ENCODE peak calls at places on chromosomes 6 and 20, in ten cellular contexts. One of them, this sample, is unnamed.

GRCh38 chr6:38512211-38512610 is 127.5 kb downstream of the BTBD9 start:
- DNase-seq in EL: no peak
- DNase-seq in AG10803: peak
- DNase-seq in stimulated activated CD8-positive, alpha-beta memory T cell treated with anti-CD3 and anti-CD28 coated beads, Interleukin-7, amount 100 ng/mL, for 48 hours: no peak
- DNase-seq in left ventricle myocardium inferior: no peak
- DNase-seq in transverse colon: no peak
- DNase-seq in psoas muscle: no peak
- DNase-seq in GM23248: peak
- DNase-seq in GM19239: no peak
- DNase-seq in PC-9: no peak
- DNase-seq in this sample: peak

GRCh38 chr6:108518714-108519576 is 41.8 kb upstream of the FOXO3 start:
- DNase-seq in psoas muscle: no peak
- DNase-seq in left ventricle myocardium inferior: no peak
- DNase-seq in PC-9: no peak
- DNase-seq in AG10803: peak
- DNase-seq in GM23248: peak
- DNase-seq in stimulated activated CD8-positive, alpha-beta memory T cell treated with anti-CD3 and anti-CD28 coated beads, Interleukin-7, amount 100 ng/mL, for 48 hours: no peak
- DNase-seq in transverse colon: no peak
- DNase-seq in GM19239: no peak
- DNase-seq in EL: peak
- DNase-seq in this sample: peak

GRCh38 chr20:44187054-44187762 is at the start of gene JPH2:
- DNase-seq in psoas muscle: peak
- DNase-seq in left ventricle myocardium inferior: peak
- DNase-seq in AG10803: peak
- DNase-seq in EL: peak
- DNase-seq in GM23248: peak
- DNase-seq in GM19239: no peak
- DNase-seq in stimulated activated CD8-positive, alpha-beta memory T cell treated with anti-CD3 and anti-CD28 coated beads, Interleukin-7, amount 100 ng/mL, for 48 hours: no peak
- DNase-seq in transverse colon: peak
- DNase-seq in PC-9: peak
- DNase-seq in this sample: peak

GRCh38 chr20:26209171-26209941 is 512.7 kb upstream of the ZNF337 start:
- DNase-seq in psoas muscle: peak
- DNase-seq in GM19239: no peak
- DNase-seq in stimulated activated CD8-positive, alpha-beta memory T cell treated with anti-CD3 and anti-CD28 coated beads, Interleukin-7, amount 100 ng/mL, for 48 hours: no peak
- DNase-seq in EL: no peak
- DNase-seq in transverse colon: no peak
- DNase-seq in left ventricle myocardium inferior: no peak
- DNase-seq in AG10803: peak
- DNase-seq in GM23248: peak
- DNase-seq in PC-9: no peak
- DNase-seq in this sample: no peak

GRCh38 chr6:157753291-157753690 is 69.8 kb upstream of the SNX9 start:
- DNase-seq in GM19239: no peak
- DNase-seq in transverse colon: no peak
- DNase-seq in psoas muscle: no peak
- DNase-seq in PC-9: peak
- DNase-seq in EL: peak
- DNase-seq in AG10803: peak
- DNase-seq in GM23248: peak
- DNase-seq in left ventricle myocardium inferior: no peak
- DNase-seq in stimulated activated CD8-positive, alpha-beta memory T cell treated with anti-CD3 and anti-CD28 coated beads, Interleukin-7, amount 100 ng/mL, for 48 hours: no peak
- DNase-seq in this sample: no peak

GRCh38 chr6:34897708-34898107 is 8.7 kb downstream of the ANKS1A start:
- DNase-seq in transverse colon: no peak
- DNase-seq in PC-9: no peak
- DNase-seq in GM19239: no peak
- DNase-seq in stimulated activated CD8-positive, alpha-beta memory T cell treated with anti-CD3 and anti-CD28 coated beads, Interleukin-7, amount 100 ng/mL, for 48 hours: no peak
- DNase-seq in left ventricle myocardium inferior: no peak
- DNase-seq in EL: no peak
- DNase-seq in GM23248: no peak
- DNase-seq in AG10803: no peak
- DNase-seq in psoas muscle: no peak
- DNase-seq in this sample: no peak

GRCh38 chr6:161407581-161407980 is 133.7 kb upstream of the AGPAT4 start:
- DNase-seq in EL: peak
- DNase-seq in left ventricle myocardium inferior: no peak
- DNase-seq in PC-9: no peak
- DNase-seq in GM23248: peak
- DNase-seq in AG10803: peak
- DNase-seq in transverse colon: no peak
- DNase-seq in psoas muscle: no peak
- DNase-seq in stimulated activated CD8-positive, alpha-beta memory T cell treated with anti-CD3 and anti-CD28 coated beads, Interleukin-7, amount 100 ng/mL, for 48 hours: no peak
- DNase-seq in GM19239: no peak
- DNase-seq in this sample: peak

GRCh38 chr6:129701721-129702455 is 8.1 kb downstream of the ARHGAP18 start:
- DNase-seq in stimulated activated CD8-positive, alpha-beta memory T cell treated with anti-CD3 and anti-CD28 coated beads, Interleukin-7, amount 100 ng/mL, for 48 hours: no peak
- DNase-seq in GM19239: no peak
- DNase-seq in psoas muscle: no peak
- DNase-seq in EL: peak
- DNase-seq in AG10803: peak
- DNase-seq in left ventricle myocardium inferior: no peak
- DNase-seq in transverse colon: no peak
- DNase-seq in PC-9: peak
- DNase-seq in GM23248: peak
- DNase-seq in this sample: peak

GRCh38 chr20:21523398-21523868 is 9.6 kb upstream of the NKX2-2 start:
- DNase-seq in stimulated activated CD8-positive, alpha-beta memory T cell treated with anti-CD3 and anti-CD28 coated beads, Interleukin-7, amount 100 ng/mL, for 48 hours: no peak
- DNase-seq in GM23248: no peak
- DNase-seq in PC-9: no peak
- DNase-seq in psoas muscle: no peak
- DNase-seq in left ventricle myocardium inferior: no peak
- DNase-seq in transverse colon: no peak
- DNase-seq in GM19239: peak
- DNase-seq in AG10803: no peak
- DNase-seq in EL: no peak
- DNase-seq in this sample: no peak

GRCh38 chr6:138286698-138287097 is 68.4 kb upstream of the PBOV1 start:
- DNase-seq in psoas muscle: no peak
- DNase-seq in transverse colon: no peak
- DNase-seq in stimulated activated CD8-positive, alpha-beta memory T cell treated with anti-CD3 and anti-CD28 coated beads, Interleukin-7, amount 100 ng/mL, for 48 hours: no peak
- DNase-seq in GM23248: no peak
- DNase-seq in EL: no peak
- DNase-seq in left ventricle myocardium inferior: no peak
- DNase-seq in AG10803: no peak
- DNase-seq in PC-9: no peak
- DNase-seq in GM19239: no peak
- DNase-seq in this sample: no peak

GRCh38 chr6:119671105-119671504 is 321.5 kb upstream of the MAN1A1 start:
- DNase-seq in EL: no peak
- DNase-seq in transverse colon: no peak
- DNase-seq in GM19239: no peak
- DNase-seq in stimulated activated CD8-positive, alpha-beta memory T cell treated with anti-CD3 and anti-CD28 coated beads, Interleukin-7, amount 100 ng/mL, for 48 hours: no peak
- DNase-seq in left ventricle myocardium inferior: no peak
- DNase-seq in GM23248: no peak
- DNase-seq in AG10803: no peak
- DNase-seq in psoas muscle: no peak
- DNase-seq in PC-9: no peak
- DNase-seq in this sample: no peak

GRCh38 chr6:19472168-19472567 is 365.0 kb upstream of the ID4 start:
- DNase-seq in transverse colon: no peak
- DNase-seq in GM23248: peak
- DNase-seq in left ventricle myocardium inferior: no peak
- DNase-seq in PC-9: peak
- DNase-seq in GM19239: no peak
- DNase-seq in stimulated activated CD8-positive, alpha-beta memory T cell treated with anti-CD3 and anti-CD28 coated beads, Interleukin-7, amount 100 ng/mL, for 48 hours: no peak
- DNase-seq in AG10803: peak
- DNase-seq in EL: peak
- DNase-seq in psoas muscle: no peak
- DNase-seq in this sample: peak

GRCh38 chr6:154602296-154602695 is 91.8 kb upstream of the CNKSR3 start:
- DNase-seq in EL: no peak
- DNase-seq in GM23248: no peak
- DNase-seq in stimulated activated CD8-positive, alpha-beta memory T cell treated with anti-CD3 and anti-CD28 coated beads, Interleukin-7, amount 100 ng/mL, for 48 hours: no peak
- DNase-seq in GM19239: no peak
- DNase-seq in PC-9: no peak
- DNase-seq in left ventricle myocardium inferior: no peak
- DNase-seq in psoas muscle: no peak
- DNase-seq in AG10803: no peak
- DNase-seq in transverse colon: no peak
- DNase-seq in this sample: no peak

GRCh38 chr6:1766663-1767062 is 156.9 kb downstream of the FOXC1 start:
- DNase-seq in GM23248: peak
- DNase-seq in EL: peak
- DNase-seq in left ventricle myocardium inferior: peak
- DNase-seq in stimulated activated CD8-positive, alpha-beta memory T cell treated with anti-CD3 and anti-CD28 coated beads, Interleukin-7, amount 100 ng/mL, for 48 hours: no peak
- DNase-seq in psoas muscle: no peak
- DNase-seq in GM19239: no peak
- DNase-seq in AG10803: no peak
- DNase-seq in transverse colon: no peak
- DNase-seq in PC-9: no peak
- DNase-seq in this sample: peak

GRCh38 chr20:30630761-30631160 is 626.7 kb upstream of the DEFB115 start:
- DNase-seq in PC-9: no peak
- DNase-seq in AG10803: no peak
- DNase-seq in left ventricle myocardium inferior: no peak
- DNase-seq in psoas muscle: no peak
- DNase-seq in GM23248: no peak
- DNase-seq in stimulated activated CD8-positive, alpha-beta memory T cell treated with anti-CD3 and anti-CD28 coated beads, Interleukin-7, amount 100 ng/mL, for 48 hours: no peak
- DNase-seq in GM19239: no peak
- DNase-seq in EL: no peak
- DNase-seq in transverse colon: no peak
- DNase-seq in this sample: no peak

GRCh38 chr6:113476937-113477839 is 380.0 kb upstream of the MARCKS start:
- DNase-seq in stimulated activated CD8-positive, alpha-beta memory T cell treated with anti-CD3 and anti-CD28 coated beads, Interleukin-7, amount 100 ng/mL, for 48 hours: no peak
- DNase-seq in GM23248: peak
- DNase-seq in EL: peak
- DNase-seq in AG10803: peak
- DNase-seq in left ventricle myocardium inferior: no peak
- DNase-seq in PC-9: no peak
- DNase-seq in transverse colon: no peak
- DNase-seq in GM19239: no peak
- DNase-seq in psoas muscle: no peak
- DNase-seq in this sample: peak

GRCh38 chr6:96760153-96760687 is 77.1 kb downstream of the GPR63 start:
- DNase-seq in GM23248: no peak
- DNase-seq in EL: no peak
- DNase-seq in AG10803: no peak
- DNase-seq in PC-9: no peak
- DNase-seq in transverse colon: no peak
- DNase-seq in GM19239: no peak
- DNase-seq in left ventricle myocardium inferior: no peak
- DNase-seq in psoas muscle: no peak
- DNase-seq in stimulated activated CD8-positive, alpha-beta memory T cell treated with anti-CD3 and anti-CD28 coated beads, Interleukin-7, amount 100 ng/mL, for 48 hours: no peak
- DNase-seq in this sample: no peak

GRCh38 chr20:48827880-48828733 is at the start of gene PREX1:
- DNase-seq in EL: peak
- DNase-seq in GM19239: peak
- DNase-seq in GM23248: peak
- DNase-seq in psoas muscle: peak
- DNase-seq in transverse colon: peak
- DNase-seq in stimulated activated CD8-positive, alpha-beta memory T cell treated with anti-CD3 and anti-CD28 coated beads, Interleukin-7, amount 100 ng/mL, for 48 hours: peak
- DNase-seq in PC-9: no peak
- DNase-seq in AG10803: peak
- DNase-seq in left ventricle myocardium inferior: peak
- DNase-seq in this sample: peak

GRCh38 chr6:31614075-31614619 is 887 bp upstream of the AIF1 start:
- DNase-seq in GM23248: no peak
- DNase-seq in psoas muscle: no peak
- DNase-seq in PC-9: no peak
- DNase-seq in left ventricle myocardium inferior: no peak
- DNase-seq in stimulated activated CD8-positive, alpha-beta memory T cell treated with anti-CD3 and anti-CD28 coated beads, Interleukin-7, amount 100 ng/mL, for 48 hours: no peak
- DNase-seq in transverse colon: no peak
- DNase-seq in AG10803: no peak
- DNase-seq in EL: no peak
- DNase-seq in GM19239: no peak
- DNase-seq in this sample: no peak

GRCh38 chr6:9789201-9789600 is 625.7 kb downstream of the TFAP2A start:
- DNase-seq in stimulated activated CD8-positive, alpha-beta memory T cell treated with anti-CD3 and anti-CD28 coated beads, Interleukin-7, amount 100 ng/mL, for 48 hours: no peak
- DNase-seq in PC-9: no peak
- DNase-seq in transverse colon: no peak
- DNase-seq in AG10803: peak
- DNase-seq in psoas muscle: no peak
- DNase-seq in EL: peak
- DNase-seq in GM19239: no peak
- DNase-seq in GM23248: peak
- DNase-seq in left ventricle myocardium inferior: no peak
- DNase-seq in this sample: no peak

GRCh38 chr6:41771058-41771983 is 8.4 kb downstream of the FRS3 start:
- DNase-seq in GM19239: no peak
- DNase-seq in AG10803: no peak
- DNase-seq in GM23248: no peak
- DNase-seq in transverse colon: no peak
- DNase-seq in psoas muscle: no peak
- DNase-seq in EL: no peak
- DNase-seq in left ventricle myocardium inferior: no peak
- DNase-seq in PC-9: no peak
- DNase-seq in stimulated activated CD8-positive, alpha-beta memory T cell treated with anti-CD3 and anti-CD28 coated beads, Interleukin-7, amount 100 ng/mL, for 48 hours: no peak
- DNase-seq in this sample: no peak

GRCh38 chr6:11414564-11414963 is 123.0 kb upstream of the TMEM170B start:
- DNase-seq in GM23248: no peak
- DNase-seq in PC-9: peak
- DNase-seq in transverse colon: no peak
- DNase-seq in EL: no peak
- DNase-seq in AG10803: no peak
- DNase-seq in stimulated activated CD8-positive, alpha-beta memory T cell treated with anti-CD3 and anti-CD28 coated beads, Interleukin-7, amount 100 ng/mL, for 48 hours: no peak
- DNase-seq in GM19239: no peak
- DNase-seq in left ventricle myocardium inferior: no peak
- DNase-seq in psoas muscle: no peak
- DNase-seq in this sample: no peak

GRCh38 chr6:112311950-112312547 is 35.1 kb upstream of the RFPL4B start:
- DNase-seq in AG10803: peak
- DNase-seq in GM23248: peak
- DNase-seq in transverse colon: no peak
- DNase-seq in stimulated activated CD8-positive, alpha-beta memory T cell treated with anti-CD3 and anti-CD28 coated beads, Interleukin-7, amount 100 ng/mL, for 48 hours: no peak
- DNase-seq in GM19239: peak
- DNase-seq in left ventricle myocardium inferior: no peak
- DNase-seq in psoas muscle: no peak
- DNase-seq in PC-9: peak
- DNase-seq in EL: peak
- DNase-seq in this sample: peak

GRCh38 chr6:34098045-34098936 is 47.6 kb downstream of the GRM4 start:
- DNase-seq in EL: no peak
- DNase-seq in left ventricle myocardium inferior: no peak
- DNase-seq in PC-9: no peak
- DNase-seq in transverse colon: no peak
- DNase-seq in AG10803: no peak
- DNase-seq in stimulated activated CD8-positive, alpha-beta memory T cell treated with anti-CD3 and anti-CD28 coated beads, Interleukin-7, amount 100 ng/mL, for 48 hours: no peak
- DNase-seq in GM19239: no peak
- DNase-seq in GM23248: no peak
- DNase-seq in psoas muscle: no peak
- DNase-seq in this sample: no peak

GRCh38 chr20:57790176-57790575 is 80.4 kb upstream of the PMEPA1 start:
- DNase-seq in PC-9: no peak
- DNase-seq in AG10803: no peak
- DNase-seq in stimulated activated CD8-positive, alpha-beta memory T cell treated with anti-CD3 and anti-CD28 coated beads, Interleukin-7, amount 100 ng/mL, for 48 hours: no peak
- DNase-seq in GM23248: no peak
- DNase-seq in EL: no peak
- DNase-seq in GM19239: no peak
- DNase-seq in psoas muscle: no peak
- DNase-seq in transverse colon: no peak
- DNase-seq in left ventricle myocardium inferior: no peak
- DNase-seq in this sample: no peak

GRCh38 chr6:146532702-146533101 is 10.9 kb upstream of the RAB32 start:
- DNase-seq in GM23248: no peak
- DNase-seq in transverse colon: no peak
- DNase-seq in EL: no peak
- DNase-seq in AG10803: no peak
- DNase-seq in GM19239: no peak
- DNase-seq in PC-9: no peak
- DNase-seq in psoas muscle: no peak
- DNase-seq in left ventricle myocardium inferior: no peak
- DNase-seq in stimulated activated CD8-positive, alpha-beta memory T cell treated with anti-CD3 and anti-CD28 coated beads, Interleukin-7, amount 100 ng/mL, for 48 hours: no peak
- DNase-seq in this sample: no peak

GRCh38 chr20:38628580-38629470 is 27.2 kb downstream of the ARHGAP40 start:
- DNase-seq in transverse colon: no peak
- DNase-seq in AG10803: no peak
- DNase-seq in GM19239: no peak
- DNase-seq in GM23248: no peak
- DNase-seq in PC-9: peak
- DNase-seq in stimulated activated CD8-positive, alpha-beta memory T cell treated with anti-CD3 and anti-CD28 coated beads, Interleukin-7, amount 100 ng/mL, for 48 hours: no peak
- DNase-seq in EL: no peak
- DNase-seq in left ventricle myocardium inferior: no peak
- DNase-seq in psoas muscle: no peak
- DNase-seq in this sample: no peak

GRCh38 chr6:88208736-88209135 is 42.6 kb upstream of the CNR1 start:
- DNase-seq in GM19239: no peak
- DNase-seq in transverse colon: no peak
- DNase-seq in psoas muscle: no peak
- DNase-seq in EL: no peak
- DNase-seq in AG10803: no peak
- DNase-seq in left ventricle myocardium inferior: no peak
- DNase-seq in stimulated activated CD8-positive, alpha-beta memory T cell treated with anti-CD3 and anti-CD28 coated beads, Interleukin-7, amount 100 ng/mL, for 48 hours: no peak
- DNase-seq in GM23248: no peak
- DNase-seq in PC-9: no peak
- DNase-seq in this sample: peak

This sample was measured in fibroblast of mammary gland.